ENCODE peak calls at places on chromosomes 5 and 9, in six cellular contexts. K is fibroblast of mammary gland, I is spleen, V is type B pancreatic cell, A is ELF-1, D is activated T-cell treated with anti-CD3 and anti-CD28 coated beads for 1 hour. W is an unnamed sample.

GRCh38 chr9:77513457-77513856 is 134.7 kb downstream of the GNA14 start:
- DNase-seq in K (no peak), V (no peak), D (no peak), I (no peak), A (no peak), W (no peak)

GRCh38 chr9:86187121-86187520 is 72.3 kb downstream of the C9orf153 start:
- DNase-seq in V (no peak), D (no peak), K (no peak), A (peak), I (no peak), W (no peak)

GRCh38 chr5:73928486-73928885 is 302.5 kb downstream of the ARHGEF28 start:
- DNase-seq in I (no peak), K (no peak), D (no peak), V (no peak), A (no peak), W (no peak)

GRCh38 chr9:112081918-112082729 is 93.0 kb downstream of the SUSD1 start:
- DNase-seq in D (no peak), A (no peak), K (no peak), I (no peak), V (no peak), W (no peak)

GRCh38 chr9:33297455-33297854 is 7.1 kb downstream of the NFX1 start:
- DNase-seq in V (no peak), I (peak), D (no peak), K (no peak), A (no peak), W (no peak)

GRCh38 chr5:146630467-146630866 is 114.5 kb upstream of the GPR151 start:
- DNase-seq in V (no peak), I (no peak), A (no peak), K (no peak), D (no peak), W (no peak)

GRCh38 chr9:2021731-2022130 is 6.6 kb downstream of the SMARCA2 start:
- DNase-seq in I (no peak), K (no peak), V (no peak), A (peak), D (no peak), W (no peak)

GRCh38 chr5:100546041-100546440 is 10.9 kb downstream of the FAM174A start:
- DNase-seq in V (no peak), K (peak), A (no peak), I (no peak), D (no peak), W (no peak)

GRCh38 chr9:125372441-125373226 is 111.0 kb downstream of the GAPVD1 start:
- DNase-seq in A (no peak), V (no peak), K (no peak), I (no peak), D (no peak), W (no peak)

GRCh38 chr9:93302586-93303257 is 118.8 kb downstream of the WNK2 start:
- DNase-seq in I (peak), V (peak), K (peak), A (peak), D (peak), W (no peak)

GRCh38 chr9:2255128-2255527 is 240.0 kb downstream of the SMARCA2 start:
- DNase-seq in V (no peak), I (no peak), A (peak), K (no peak), D (no peak), W (no peak)

GRCh38 chr9:16515207-16515606 is 355.3 kb downstream of the BNC2 start:
- DNase-seq in I (no peak), A (peak), V (no peak), K (peak), D (no peak), W (no peak)

GRCh38 chr5:95963650-95964410 is 2.2 kb upstream of the ELL2 start:
- DNase-seq in I (no peak), D (no peak), A (peak), K (peak), V (no peak), W (no peak)

GRCh38 chr9:33927694-33928093 is 110.7 kb downstream of the UBE2R2 start:
- DNase-seq in V (no peak), A (no peak), D (no peak), I (no peak), K (no peak), W (no peak)

GRCh38 chr5:178100774-178101173 is 12.6 kb upstream of the N4BP3 start:
- DNase-seq in I (no peak), D (no peak), V (no peak), A (no peak), K (no peak), W (no peak)

GRCh38 chr5:53779541-53779981 is 219.1 kb downstream of the NDUFS4 start:
- DNase-seq in I (no peak), A (peak), K (peak), V (no peak), D (no peak), W (peak)

GRCh38 chr5:125006011-125006685 is 259.7 kb upstream of the ZNF608 start:
- DNase-seq in I (no peak), V (no peak), D (no peak), A (no peak), K (no peak), W (no peak)

GRCh38 chr9:2810424-2811075 is 33.3 kb downstream of the PUM3 start:
- DNase-seq in K (no peak), I (no peak), A (no peak), V (no peak), D (no peak), W (no peak)

GRCh38 chr5:117682416-117682815 is 1107.8 kb upstream of the SEMA6A start:
- DNase-seq in A (no peak), I (no peak), K (no peak), D (no peak), V (no peak), W (no peak)

GRCh38 chr9:108478871-108479332 is 376.9 kb downstream of the ACTL7B start:
- DNase-seq in I (no peak), V (no peak), D (no peak), A (no peak), K (peak), W (no peak)

GRCh38 chr5:174418809-174419522 is 305.4 kb upstream of the MSX2 start:
- DNase-seq in A (peak), K (no peak), I (no peak), D (no peak), V (no peak), W (no peak)

GRCh38 chr9:8955315-8955714 is 1155.7 kb upstream of the DMAC1 start:
- DNase-seq in A (no peak), D (no peak), V (no peak), K (no peak), I (no peak), W (no peak)

GRCh38 chr5:142769251-142769792 is 855 bp upstream of the ARHGAP26 start:
- DNase-seq in I (no peak), D (no peak), K (no peak), A (no peak), V (no peak), W (no peak)

GRCh38 chr9:114607671-114608524 is 3.2 kb upstream of the TMEM268 start:
- DNase-seq in I (no peak), K (no peak), V (no peak), A (no peak), D (no peak), W (no peak)

GRCh38 chr9:6827370-6827949 is 69.7 kb downstream of the KDM4C start:
- DNase-seq in V (no peak), D (no peak), K (peak), A (peak), I (no peak), W (peak)

W was measured in tibial nerve.